ENCODE peak calls at places on chromosome 10, in nine cellular contexts. One of them, this sample, is unnamed.
A peak's percentile ranks its signal among the peaks of the same experiment; 100 is the strongest.

GRCh38 chr10:58157076-58157766 is 110.5 kb downstream of the IPMK start:
- DNase-seq in brain microvascular endothelial cell: peak; percentile 99
- DNase-seq in RWPE1: peak; percentile 71
- DNase-seq in mammary epithelial cell: peak; percentile 94
- DNase-seq in omental fat pad: no peak
- DNase-seq in body of pancreas: no peak
- DNase-seq in glutamatergic neuron: no peak
- DNase-seq in CD4-positive, alpha-beta T cell: no peak
- DNase-seq in psoas muscle: no peak
- DNase-seq in this sample: no peak

GRCh38 chr10:19107406-19107805 is 58.8 kb downstream of the MALRD1 start:
- DNase-seq in brain microvascular endothelial cell: no peak
- DNase-seq in RWPE1: no peak
- DNase-seq in mammary epithelial cell: no peak
- DNase-seq in omental fat pad: no peak
- DNase-seq in body of pancreas: no peak
- DNase-seq in glutamatergic neuron: no peak
- DNase-seq in CD4-positive, alpha-beta T cell: no peak
- DNase-seq in psoas muscle: no peak
- DNase-seq in this sample: no peak

GRCh38 chr10:12394236-12395033 is 45.1 kb downstream of the CAMK1D start:
- DNase-seq in brain microvascular endothelial cell: no peak
- DNase-seq in RWPE1: peak; percentile 8
- DNase-seq in mammary epithelial cell: no peak
- DNase-seq in omental fat pad: no peak
- DNase-seq in body of pancreas: no peak
- DNase-seq in glutamatergic neuron: no peak
- DNase-seq in CD4-positive, alpha-beta T cell: no peak
- DNase-seq in psoas muscle: no peak
- DNase-seq in this sample: no peak

GRCh38 chr10:1366811-1367425 is 310.7 kb downstream of the WDR37 start:
- DNase-seq in brain microvascular endothelial cell: no peak
- DNase-seq in RWPE1: no peak
- DNase-seq in mammary epithelial cell: no peak
- DNase-seq in omental fat pad: no peak
- DNase-seq in body of pancreas: no peak
- DNase-seq in glutamatergic neuron: no peak
- DNase-seq in CD4-positive, alpha-beta T cell: no peak
- DNase-seq in psoas muscle: no peak
- DNase-seq in this sample: peak; percentile 2

GRCh38 chr10:4770766-4771553 is 55.0 kb upstream of the AKR1E2 start:
- DNase-seq in brain microvascular endothelial cell: peak; percentile 77
- DNase-seq in RWPE1: peak; percentile 84
- DNase-seq in mammary epithelial cell: peak; percentile 94
- DNase-seq in omental fat pad: no peak
- DNase-seq in body of pancreas: no peak
- DNase-seq in glutamatergic neuron: no peak
- DNase-seq in CD4-positive, alpha-beta T cell: no peak
- DNase-seq in psoas muscle: no peak
- DNase-seq in this sample: no peak

GRCh38 chr10:45308707-45309106 is 6.7 kb downstream of the OR13A1 start:
- DNase-seq in brain microvascular endothelial cell: no peak
- DNase-seq in RWPE1: no peak
- DNase-seq in mammary epithelial cell: peak; percentile 3
- DNase-seq in omental fat pad: no peak
- DNase-seq in body of pancreas: peak; percentile 19
- DNase-seq in glutamatergic neuron: no peak
- DNase-seq in CD4-positive, alpha-beta T cell: no peak
- DNase-seq in psoas muscle: no peak
- DNase-seq in this sample: no peak

GRCh38 chr10:77641788-77642397 is 4.3 kb upstream of the KCNMA1 start:
- DNase-seq in brain microvascular endothelial cell: peak; percentile 89
- DNase-seq in RWPE1: peak; percentile 77
- DNase-seq in mammary epithelial cell: peak; percentile 58
- DNase-seq in omental fat pad: peak; percentile 85
- DNase-seq in body of pancreas: peak; percentile 84
- DNase-seq in glutamatergic neuron: peak; percentile 43
- DNase-seq in CD4-positive, alpha-beta T cell: peak; percentile 4
- DNase-seq in psoas muscle: no peak
- DNase-seq in this sample: peak; percentile 82

GRCh38 chr10:88848499-88848898 is 3.1 kb downstream of the ANKRD22 start:
- DNase-seq in brain microvascular endothelial cell: peak; percentile 43
- DNase-seq in RWPE1: peak; percentile 56
- DNase-seq in mammary epithelial cell: peak; percentile 80
- DNase-seq in omental fat pad: no peak
- DNase-seq in body of pancreas: no peak
- DNase-seq in glutamatergic neuron: no peak
- DNase-seq in CD4-positive, alpha-beta T cell: no peak
- DNase-seq in psoas muscle: no peak
- DNase-seq in this sample: no peak

GRCh38 chr10:8296090-8296741 is 241.7 kb downstream of the GATA3 start:
- DNase-seq in brain microvascular endothelial cell: no peak
- DNase-seq in RWPE1: no peak
- DNase-seq in mammary epithelial cell: no peak
- DNase-seq in omental fat pad: no peak
- DNase-seq in body of pancreas: no peak
- DNase-seq in glutamatergic neuron: no peak
- DNase-seq in CD4-positive, alpha-beta T cell: no peak
- DNase-seq in psoas muscle: no peak
- DNase-seq in this sample: no peak

GRCh38 chr10:88122571-88122970 is 259.1 kb downstream of the PTEN start:
- DNase-seq in brain microvascular endothelial cell: no peak
- DNase-seq in RWPE1: no peak
- DNase-seq in mammary epithelial cell: no peak
- DNase-seq in omental fat pad: no peak
- DNase-seq in body of pancreas: no peak
- DNase-seq in glutamatergic neuron: no peak
- DNase-seq in CD4-positive, alpha-beta T cell: no peak
- DNase-seq in psoas muscle: no peak
- DNase-seq in this sample: no peak

GRCh38 chr10:72738476-72738875 is 46.5 kb downstream of the MCU start:
- DNase-seq in brain microvascular endothelial cell: peak; percentile 13
- DNase-seq in RWPE1: no peak
- DNase-seq in mammary epithelial cell: no peak
- DNase-seq in omental fat pad: no peak
- DNase-seq in body of pancreas: no peak
- DNase-seq in glutamatergic neuron: no peak
- DNase-seq in CD4-positive, alpha-beta T cell: no peak
- DNase-seq in psoas muscle: no peak
- DNase-seq in this sample: no peak

GRCh38 chr10:110923856-110924493 is 4.6 kb downstream of the SHOC2 start:
- DNase-seq in brain microvascular endothelial cell: no peak
- DNase-seq in RWPE1: no peak
- DNase-seq in mammary epithelial cell: peak; percentile 0
- DNase-seq in omental fat pad: no peak
- DNase-seq in body of pancreas: no peak
- DNase-seq in glutamatergic neuron: no peak
- DNase-seq in CD4-positive, alpha-beta T cell: no peak
- DNase-seq in psoas muscle: no peak
- DNase-seq in this sample: no peak
- TF ChIP-seq CTCF in brain microvascular endothelial cell: no peak
- TF ChIP-seq CTCF in RWPE1: no peak
- TF ChIP-seq CTCF in mammary epithelial cell: no peak
- TF ChIP-seq CTCF in omental fat pad: no peak
- TF ChIP-seq CTCF in body of pancreas: no peak
- TF ChIP-seq CTCF in glutamatergic neuron: no peak
- TF ChIP-seq CTCF in CD4-positive, alpha-beta T cell: no peak
- TF ChIP-seq CTCF in psoas muscle: no peak
- TF ChIP-seq CTCF in this sample: no peak

GRCh38 chr10:102617816-102618215 is 26.5 kb upstream of the TRIM8 start:
- DNase-seq in brain microvascular endothelial cell: no peak
- DNase-seq in RWPE1: no peak
- DNase-seq in mammary epithelial cell: no peak
- DNase-seq in omental fat pad: no peak
- DNase-seq in body of pancreas: no peak
- DNase-seq in glutamatergic neuron: no peak
- DNase-seq in CD4-positive, alpha-beta T cell: no peak
- DNase-seq in psoas muscle: no peak
- DNase-seq in this sample: no peak

GRCh38 chr10:102620138-102620591 is 24.1 kb upstream of the TRIM8 start:
- DNase-seq in brain microvascular endothelial cell: no peak
- DNase-seq in RWPE1: no peak
- DNase-seq in mammary epithelial cell: no peak
- DNase-seq in omental fat pad: no peak
- DNase-seq in body of pancreas: no peak
- DNase-seq in glutamatergic neuron: no peak
- DNase-seq in CD4-positive, alpha-beta T cell: no peak
- DNase-seq in psoas muscle: peak; percentile 77
- DNase-seq in this sample: no peak

GRCh38 chr10:102620615-102621417 is 23.5 kb upstream of the TRIM8 start:
- DNase-seq in brain microvascular endothelial cell: no peak
- DNase-seq in RWPE1: no peak
- DNase-seq in mammary epithelial cell: no peak
- DNase-seq in omental fat pad: no peak
- DNase-seq in body of pancreas: no peak
- DNase-seq in glutamatergic neuron: no peak
- DNase-seq in CD4-positive, alpha-beta T cell: no peak
- DNase-seq in psoas muscle: peak; percentile 44
- DNase-seq in this sample: no peak

GRCh38 chr10:102621418-102622325 is 22.6 kb upstream of the TRIM8 start:
- DNase-seq in brain microvascular endothelial cell: no peak
- DNase-seq in RWPE1: no peak
- DNase-seq in mammary epithelial cell: no peak
- DNase-seq in omental fat pad: no peak
- DNase-seq in body of pancreas: no peak
- DNase-seq in glutamatergic neuron: no peak
- DNase-seq in CD4-positive, alpha-beta T cell: no peak
- DNase-seq in psoas muscle: peak; percentile 52
- DNase-seq in this sample: no peak

GRCh38 chr10:102619281-102619981 is 24.8 kb upstream of the TRIM8 start:
- DNase-seq in brain microvascular endothelial cell: no peak
- DNase-seq in RWPE1: no peak
- DNase-seq in mammary epithelial cell: no peak
- DNase-seq in omental fat pad: no peak
- DNase-seq in body of pancreas: no peak
- DNase-seq in glutamatergic neuron: no peak
- DNase-seq in CD4-positive, alpha-beta T cell: no peak
- DNase-seq in psoas muscle: peak; percentile 51
- DNase-seq in this sample: no peak
- TF ChIP-seq CTCF in brain microvascular endothelial cell: no peak
- TF ChIP-seq CTCF in RWPE1: no peak
- TF ChIP-seq CTCF in mammary epithelial cell: no peak
- TF ChIP-seq CTCF in omental fat pad: no peak
- TF ChIP-seq CTCF in body of pancreas: no peak
- TF ChIP-seq CTCF in glutamatergic neuron: no peak
- TF ChIP-seq CTCF in CD4-positive, alpha-beta T cell: no peak
- TF ChIP-seq CTCF in psoas muscle: no peak
- TF ChIP-seq CTCF in this sample: no peak

GRCh38 chr10:113519616-113520015 is 33.2 kb upstream of the HABP2 start:
- DNase-seq in brain microvascular endothelial cell: no peak
- DNase-seq in RWPE1: no peak
- DNase-seq in mammary epithelial cell: no peak
- DNase-seq in omental fat pad: no peak
- DNase-seq in body of pancreas: no peak
- DNase-seq in glutamatergic neuron: no peak
- DNase-seq in CD4-positive, alpha-beta T cell: no peak
- DNase-seq in psoas muscle: no peak
- DNase-seq in this sample: no peak
- TF ChIP-seq CTCF in brain microvascular endothelial cell: no peak
- TF ChIP-seq CTCF in RWPE1: no peak
- TF ChIP-seq CTCF in mammary epithelial cell: no peak
- TF ChIP-seq CTCF in omental fat pad: no peak
- TF ChIP-seq CTCF in body of pancreas: no peak
- TF ChIP-seq CTCF in glutamatergic neuron: no peak
- TF ChIP-seq CTCF in CD4-positive, alpha-beta T cell: no peak
- TF ChIP-seq CTCF in psoas muscle: no peak
- TF ChIP-seq CTCF in this sample: no peak

GRCh38 chr10:86329896-86330680 is 36.5 kb downstream of the GRID1 start:
- DNase-seq in brain microvascular endothelial cell: no peak
- DNase-seq in RWPE1: no peak
- DNase-seq in mammary epithelial cell: no peak
- DNase-seq in omental fat pad: no peak
- DNase-seq in body of pancreas: no peak
- DNase-seq in glutamatergic neuron: peak; percentile 7
- DNase-seq in CD4-positive, alpha-beta T cell: no peak
- DNase-seq in psoas muscle: no peak
- DNase-seq in this sample: no peak

GRCh38 chr10:86333813-86334514 is 32.6 kb downstream of the GRID1 start:
- DNase-seq in brain microvascular endothelial cell: no peak
- DNase-seq in RWPE1: no peak
- DNase-seq in mammary epithelial cell: no peak
- DNase-seq in omental fat pad: no peak
- DNase-seq in body of pancreas: no peak
- DNase-seq in glutamatergic neuron: peak; percentile 8
- DNase-seq in CD4-positive, alpha-beta T cell: no peak
- DNase-seq in psoas muscle: no peak
- DNase-seq in this sample: no peak

GRCh38 chr10:86329093-86329710 is 37.4 kb downstream of the GRID1 start:
- DNase-seq in brain microvascular endothelial cell: no peak
- DNase-seq in RWPE1: no peak
- DNase-seq in mammary epithelial cell: no peak
- DNase-seq in omental fat pad: no peak
- DNase-seq in body of pancreas: no peak
- DNase-seq in glutamatergic neuron: peak; percentile 9
- DNase-seq in CD4-positive, alpha-beta T cell: no peak
- DNase-seq in psoas muscle: no peak
- DNase-seq in this sample: no peak

GRCh38 chr10:86331861-86332260 is 34.7 kb downstream of the GRID1 start:
- DNase-seq in brain microvascular endothelial cell: no peak
- DNase-seq in RWPE1: no peak
- DNase-seq in mammary epithelial cell: no peak
- DNase-seq in omental fat pad: no peak
- DNase-seq in body of pancreas: no peak
- DNase-seq in glutamatergic neuron: peak; percentile 1
- DNase-seq in CD4-positive, alpha-beta T cell: no peak
- DNase-seq in psoas muscle: no peak
- DNase-seq in this sample: no peak

DNA sequence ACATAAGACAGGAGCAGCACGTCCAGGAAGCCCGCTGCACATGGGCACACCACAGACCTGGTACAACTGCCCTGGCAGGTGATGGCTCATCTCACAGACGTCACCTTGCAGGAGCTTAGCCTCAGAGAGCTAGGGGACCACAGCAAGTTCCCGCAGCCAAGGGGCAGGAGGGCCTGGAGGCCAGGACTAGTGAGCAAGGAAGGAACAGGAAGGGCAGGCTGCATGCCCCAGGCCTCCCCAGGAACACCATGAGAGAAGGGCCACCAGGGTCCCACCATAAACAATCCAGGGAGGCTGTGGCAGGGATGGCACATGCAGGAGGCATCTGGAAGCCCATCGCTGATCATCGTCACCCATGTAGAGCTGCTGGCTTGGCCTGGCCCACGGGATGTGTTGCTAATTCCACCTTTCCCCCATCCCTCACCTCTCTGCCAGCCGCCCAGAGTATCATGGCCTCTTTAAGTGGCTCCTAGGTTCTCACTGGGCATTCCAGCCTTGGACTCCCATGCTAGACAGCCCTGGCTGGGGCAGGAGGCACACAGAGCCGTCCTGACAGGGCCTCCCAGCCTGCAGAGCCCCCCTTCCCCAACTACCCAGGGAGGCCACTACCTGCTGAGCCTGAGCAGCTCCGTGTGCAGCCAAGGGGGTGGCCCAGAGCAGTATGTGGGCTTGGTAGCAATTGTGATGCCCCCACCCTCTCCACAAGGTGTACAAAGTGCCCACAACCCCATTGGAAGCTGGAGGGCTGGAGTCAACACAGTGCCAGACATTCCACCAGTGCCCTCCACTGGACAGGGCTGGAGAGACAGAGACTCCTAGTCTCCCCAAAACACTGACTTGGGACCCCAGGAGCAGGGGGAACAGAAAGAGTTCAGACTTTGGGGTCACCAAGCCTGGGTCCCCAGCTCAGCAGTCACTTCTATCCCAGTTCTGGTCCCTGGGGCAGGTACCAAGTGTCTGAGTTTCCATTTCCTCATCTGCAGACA is 35.5 kb downstream of the GRID1 start:
- DNase-seq in brain microvascular endothelial cell: no peak
- DNase-seq in RWPE1: no peak
- DNase-seq in mammary epithelial cell: no peak
- DNase-seq in omental fat pad: no peak
- DNase-seq in body of pancreas: no peak
- DNase-seq in glutamatergic neuron: peak; percentile 10
- DNase-seq in CD4-positive, alpha-beta T cell: no peak
- DNase-seq in psoas muscle: no peak
- DNase-seq in this sample: no peak
- TF ChIP-seq CTCF in brain microvascular endothelial cell: no peak
- TF ChIP-seq CTCF in RWPE1: no peak
- TF ChIP-seq CTCF in mammary epithelial cell: no peak
- TF ChIP-seq CTCF in omental fat pad: no peak
- TF ChIP-seq CTCF in body of pancreas: no peak
- TF ChIP-seq CTCF in glutamatergic neuron: no peak
- TF ChIP-seq CTCF in CD4-positive, alpha-beta T cell: no peak
- TF ChIP-seq CTCF in psoas muscle: no peak
- TF ChIP-seq CTCF in this sample: no peak